ENCODE peak calls at places on chromosomes 1 and 21, in ten cellular contexts. K is AG10803, G is AG09309, P is tibial nerve, A is cardiac fibroblast, B is IMR-90, I is heart right ventricle, R is MM.1S, J is psoas muscle, M is astrocyte of the cerebellum. E is an unnamed sample.

GRCh38 chr1:172178846-172179245 is 241.6 kb upstream of the C1orf105 start:
- DNase-seq in R (peak), P (no peak), B (no peak), I (no peak), A (no peak), J (no peak), G (no peak), K (no peak), M (no peak), E (no peak)

GRCh38 chr1:226884966-226885820 is 14.8 kb downstream of the PSEN2 start:
- DNase-seq in M (no peak), A (no peak), R (no peak), J (no peak), K (no peak), I (no peak), G (no peak), B (no peak), P (no peak), E (no peak)

GRCh38 chr1:226665505-226666163 is 73.4 kb downstream of the ITPKB start:
- DNase-seq in P (no peak), R (no peak), I (no peak), M (no peak), A (no peak), K (no peak), J (no peak), B (no peak), G (no peak), E (no peak)

GRCh38 chr1:71273326-71273725 is 192.5 kb upstream of the ZRANB2 start:
- DNase-seq in I (no peak), P (no peak), B (no peak), M (no peak), G (no peak), K (peak), A (peak), R (no peak), J (no peak), E (no peak)

GRCh38 chr21:28821276-28822063 is 171.2 kb downstream of the LTN1 start:
- DNase-seq in K (no peak), G (no peak), A (no peak), I (no peak), P (no peak), R (no peak), J (no peak), B (no peak), M (no peak), E (no peak)

GRCh38 chr1:109759513-109760334 is 4.0 kb downstream of the EPS8L3 start:
- DNase-seq in M (no peak), R (no peak), G (no peak), I (peak), J (no peak), P (no peak), B (no peak), A (no peak), K (no peak), E (no peak)

GRCh38 chr1:23865543-23865930 is 2.6 kb downstream of the FUCA1 start:
- DNase-seq in K (peak), A (peak), R (peak), B (peak), I (peak), J (no peak), M (peak), G (peak), P (no peak), E (peak)

GRCh38 chr1:156859523-156860112 is 701 bp upstream of the INSRR start:
- DNase-seq in M (no peak), A (peak), G (no peak), K (peak), R (no peak), P (no peak), B (no peak), I (peak), J (no peak), E (no peak)

GRCh38 chr1:244796719-244797406 is 38.6 kb upstream of the COX20 start:
- DNase-seq in M (peak), J (no peak), R (peak), B (peak), K (peak), I (peak), A (peak), G (peak), P (peak), E (no peak)

GRCh38 chr1:226424228-226425003 is 16.5 kb upstream of the PARP1 start:
- DNase-seq in A (peak), P (no peak), J (no peak), M (peak), R (peak), K (peak), B (peak), G (no peak), I (no peak), E (no peak)

GRCh38 chr1:22710688-22711024 is at the start of gene EPHB2:
- DNase-seq in B (peak), G (no peak), A (peak), M (no peak), I (no peak), R (no peak), J (peak), P (no peak), K (no peak), E (no peak)

GRCh38 chr1:52771384-52771783 is 45.1 kb downstream of the ZYG11B start:
- DNase-seq in B (peak), K (no peak), G (no peak), A (no peak), R (no peak), M (no peak), J (no peak), I (no peak), P (no peak), E (no peak)

GRCh38 chr1:109803901-109804331 is 40.2 kb upstream of the EPS8L3 start:
- DNase-seq in K (no peak), A (peak), G (no peak), J (no peak), I (no peak), R (no peak), B (no peak), P (no peak), M (no peak), E (no peak)

GRCh38 chr1:168223681-168224515 is 1.9 kb upstream of the SFT2D2 start:
- DNase-seq in R (no peak), A (no peak), P (no peak), J (no peak), B (no peak), K (peak), I (no peak), G (no peak), M (no peak), E (no peak)

GRCh38 chr21:44365251-44365966 is 12.0 kb downstream of the TRPM2 start:
- DNase-seq in M (no peak), P (no peak), G (no peak), I (no peak), R (no peak), K (no peak), A (no peak), J (no peak), B (no peak), E (no peak)

GRCh38 chr1:5992814-5993552 is 758 bp upstream of the NPHP4 start:
- DNase-seq in B (no peak), J (no peak), M (no peak), R (peak), I (no peak), K (no peak), P (no peak), G (no peak), A (no peak), E (no peak)

GRCh38 chr1:198601936-198602889 is 36.6 kb upstream of the PTPRC start:
- DNase-seq in G (peak), A (peak), I (no peak), J (no peak), R (no peak), P (no peak), K (peak), B (peak), M (no peak), E (no peak)

GRCh38 chr1:184684285-184685077 is 70.2 kb downstream of the EDEM3 start:
- DNase-seq in A (no peak), G (no peak), J (peak), R (no peak), K (peak), M (no peak), I (no peak), B (no peak), P (no peak), E (no peak)

GRCh38 chr1:175262646-175263045 is 70.1 kb upstream of the KIAA0040 start:
- DNase-seq in B (no peak), A (peak), G (no peak), I (no peak), J (no peak), M (no peak), K (peak), P (no peak), R (no peak), E (no peak)

GRCh38 chr1:32870615-32871363 is at the start of gene FNDC5:
- DNase-seq in P (no peak), B (peak), I (no peak), A (no peak), J (no peak), G (no peak), M (no peak), R (no peak), K (no peak), E (no peak)

GRCh38 chr1:150549496-150550221 is 451 bp downstream of the ADAMTSL4 start:
- DNase-seq in B (no peak), I (no peak), P (no peak), M (no peak), J (peak), R (peak), A (no peak), K (no peak), G (no peak), E (no peak)

GRCh38 chr1:182724215-182724614 is 39.8 kb upstream of the RGS8 start:
- DNase-seq in P (no peak), I (no peak), M (no peak), A (no peak), K (no peak), J (no peak), G (no peak), B (no peak), R (no peak), E (no peak)

GRCh38 chr1:3396411-3396810 is 58.1 kb upstream of the ARHGEF16 start:
- DNase-seq in G (no peak), P (no peak), A (no peak), B (no peak), K (no peak), I (no peak), R (no peak), J (no peak), M (no peak), E (no peak)

GRCh38 chr1:117656202-117656641 is 50.4 kb downstream of the TENT5C start:
- DNase-seq in R (peak), B (no peak), K (no peak), G (no peak), P (no peak), J (no peak), A (no peak), M (no peak), I (no peak), E (peak)

DNA sequence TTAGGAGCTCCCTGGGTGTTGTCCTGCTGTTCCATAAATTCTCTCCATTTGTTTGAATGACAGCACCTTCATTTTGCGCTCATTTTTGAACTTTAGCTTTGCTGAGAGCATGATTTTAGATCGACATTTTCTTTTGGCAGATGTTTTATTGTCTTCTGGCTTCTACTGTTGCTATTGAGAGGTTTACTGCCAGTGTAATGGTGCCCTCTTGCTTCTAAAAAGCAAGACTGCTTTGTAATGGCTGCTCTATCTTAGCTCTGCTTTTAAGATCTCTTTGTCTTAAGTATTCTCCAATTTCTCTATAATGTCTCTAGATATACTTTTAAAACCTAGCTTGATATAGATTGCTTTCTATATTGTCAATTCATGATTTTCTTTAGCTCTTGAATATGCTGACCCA is 27.8 kb downstream of the THEM4 start:
- DNase-seq in M (no peak), B (no peak), K (no peak), P (no peak), G (no peak), A (peak), R (peak), J (no peak), I (no peak), E (no peak)
- TF ChIP-seq CTCF in M (no peak), B (no peak), K (no peak), P (no peak), G (no peak), A (no peak), R (peak), J (no peak), I (no peak), E (no peak)

GRCh38 chr1:101238041-101238515 is 1.3 kb downstream of the S1PR1 start:
- DNase-seq in G (no peak), J (no peak), I (no peak), K (peak), R (no peak), M (no peak), B (no peak), P (no peak), A (no peak), E (no peak)
- H3K4me3 ChIP-seq in G (peak), J (peak), I (peak), K (peak), R (no peak), M (peak), B (peak), P (peak), A (peak), E (peak)

GRCh38 chr1:147890177-147890790 is 12.3 kb upstream of the GJA8 start:
- DNase-seq in K (peak), I (peak), A (peak), R (peak), P (no peak), M (peak), G (no peak), B (peak), J (peak), E (no peak)

GRCh38 chr1:147895123-147895522 is 7.5 kb upstream of the GJA8 start:
- DNase-seq in B (no peak), I (no peak), R (no peak), P (no peak), M (no peak), J (no peak), K (peak), G (no peak), A (peak), E (no peak)

GRCh38 chr1:147891088-147891487 is 11.5 kb upstream of the GJA8 start:
- DNase-seq in M (no peak), G (no peak), R (no peak), P (no peak), I (no peak), J (no peak), A (no peak), K (no peak), B (no peak), E (no peak)

GRCh38 chr1:147892731-147893214 is 9.8 kb upstream of the GJA8 start:
- DNase-seq in B (peak), G (peak), P (no peak), A (peak), M (peak), I (peak), R (peak), J (no peak), K (peak), E (no peak)

GRCh38 chr1:147892216-147892615 is 10.4 kb upstream of the GJA8 start:
- DNase-seq in I (no peak), A (peak), P (no peak), B (no peak), J (no peak), M (no peak), G (no peak), R (no peak), K (no peak), E (no peak)
- TF ChIP-seq CTCF in I (no peak), A (peak), P (no peak), B (no peak), J (no peak), M (no peak), G (no peak), R (no peak), K (no peak), E (no peak)

DNA sequence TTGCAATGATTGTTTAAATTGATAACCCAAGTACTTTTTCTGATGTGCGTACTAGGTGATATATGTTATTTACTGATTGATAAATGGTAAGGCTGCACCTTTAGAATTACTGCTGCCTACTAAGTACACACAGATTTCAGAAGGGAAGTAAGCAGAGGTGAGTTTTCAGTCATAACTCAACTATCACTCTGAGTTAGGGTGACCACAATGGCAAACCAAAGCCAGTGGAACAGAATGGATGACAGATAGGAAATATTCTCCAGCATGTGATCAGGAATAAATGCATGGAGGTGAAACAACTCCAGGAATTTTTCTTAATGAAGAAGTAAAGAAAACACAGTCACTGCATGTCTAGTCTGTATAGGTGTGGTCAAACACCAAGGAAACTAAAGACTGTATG is 7.5 kb upstream of the KCNJ15 start:
- DNase-seq in M (no peak), P (no peak), K (no peak), I (no peak), J (no peak), A (no peak), R (no peak), G (no peak), B (no peak), E (no peak)
- H3K4me3 ChIP-seq in M (no peak), P (no peak), K (no peak), I (no peak), J (no peak), A (no peak), R (no peak), G (no peak), B (no peak), E (no peak)

GRCh38 chr1:55215194-55216021 is at the start of gene USP24:
- DNase-seq in P (peak), R (peak), M (no peak), B (peak), J (peak), I (peak), K (peak), G (no peak), A (peak), E (peak)
- TF ChIP-seq CTCF in P (no peak), R (no peak), M (no peak), B (no peak), J (no peak), I (no peak), K (no peak), G (no peak), A (no peak), E (no peak)

GRCh38 chr1:114490235-114490634 is 20.8 kb downstream of the TRIM33 start:
- DNase-seq in I (no peak), P (no peak), J (no peak), G (no peak), A (no peak), K (no peak), M (no peak), B (no peak), R (no peak), E (no peak)
- H3K4me3 ChIP-seq in I (no peak), P (no peak), J (no peak), G (no peak), A (no peak), K (no peak), M (no peak), B (no peak), R (no peak), E (no peak)

GRCh38 chr1:119984771-119985170 is 84.7 kb downstream of the NOTCH2 start:
- DNase-seq in R (no peak), B (no peak), I (no peak), A (no peak), J (no peak), P (no peak), M (no peak), G (no peak), K (no peak), E (no peak)

GRCh38 chr1:119986007-119986497 is 83.4 kb downstream of the NOTCH2 start:
- DNase-seq in A (no peak), P (no peak), B (no peak), J (no peak), I (no peak), G (no peak), M (no peak), K (no peak), R (no peak), E (no peak)

GRCh38 chr1:119987112-119987511 is 82.3 kb downstream of the NOTCH2 start:
- DNase-seq in I (no peak), B (peak), A (peak), G (peak), M (peak), P (no peak), R (no peak), J (no peak), K (peak), E (no peak)

GRCh38 chr1:119987689-119988088 is 81.8 kb downstream of the NOTCH2 start:
- DNase-seq in P (no peak), G (no peak), K (no peak), A (no peak), M (no peak), J (no peak), R (peak), I (no peak), B (no peak), E (no peak)

GRCh38 chr1:119988316-119989067 is 81.0 kb downstream of the NOTCH2 start:
- DNase-seq in M (no peak), B (peak), G (no peak), J (no peak), P (no peak), K (no peak), A (peak), I (no peak), R (no peak), E (no peak)
- TF ChIP-seq CTCF in M (no peak), B (no peak), G (no peak), J (no peak), P (no peak), K (no peak), A (no peak), I (no peak), R (no peak), E (no peak)

GRCh38 chr1:237740831-237741230 is 149.9 kb downstream of the ZP4 start:
- DNase-seq in M (no peak), A (no peak), J (no peak), P (no peak), B (no peak), I (no peak), R (no peak), K (no peak), G (no peak), E (no peak)
- H3K4me3 ChIP-seq in M (no peak), A (no peak), J (no peak), P (no peak), B (no peak), I (no peak), R (no peak), K (no peak), G (no peak), E (no peak)

GRCh38 chr1:1156140-1157032 is 17.3 kb upstream of the TTLL10 start:
- DNase-seq in M (no peak), I (no peak), P (no peak), B (no peak), A (no peak), J (no peak), G (no peak), R (no peak), K (no peak), E (no peak)

GRCh38 chr1:1151306-1151705 is 22.4 kb upstream of the TTLL10 start:
- DNase-seq in M (no peak), I (no peak), B (no peak), G (no peak), K (no peak), J (no peak), A (no peak), R (no peak), P (no peak), E (no peak)

GRCh38 chr1:1155258-1155657 is 18.4 kb upstream of the TTLL10 start:
- DNase-seq in G (no peak), K (no peak), I (no peak), J (no peak), P (no peak), M (no peak), B (no peak), R (no peak), A (no peak), E (no peak)

GRCh38 chr1:1157033-1157365 is 16.7 kb upstream of the TTLL10 start:
- DNase-seq in M (no peak), G (no peak), I (no peak), K (no peak), R (no peak), P (no peak), J (no peak), B (no peak), A (no peak), E (no peak)

GRCh38 chr1:1153874-1154273 is 19.8 kb upstream of the TTLL10 start:
- DNase-seq in M (no peak), G (no peak), B (peak), K (peak), P (no peak), J (no peak), R (no peak), A (peak), I (no peak), E (no peak)
- TF ChIP-seq CTCF in M (no peak), G (no peak), B (no peak), K (no peak), P (no peak), J (no peak), R (no peak), A (no peak), I (no peak), E (no peak)

GRCh38 chr1:228415853-228416216 is 826 bp downstream of the TRIM17 start:
- DNase-seq in K (no peak), M (no peak), B (no peak), R (no peak), P (no peak), J (no peak), I (no peak), A (no peak), G (no peak), E (no peak)

GRCh38 chr1:228417471-228418203 is 976 bp upstream of the TRIM17 start:
- DNase-seq in R (no peak), K (peak), G (no peak), I (no peak), J (no peak), P (no peak), M (no peak), A (no peak), B (no peak), E (no peak)

GRCh38 chr1:228415221-228415620 is 1.4 kb downstream of the TRIM17 start:
- DNase-seq in M (no peak), K (no peak), R (no peak), A (no peak), J (no peak), P (no peak), I (no peak), G (no peak), B (no peak), E (no peak)

GRCh38 chr1:228417061-228417460 is 400 bp upstream of the TRIM17 start:
- DNase-seq in J (no peak), R (no peak), I (no peak), G (no peak), P (no peak), A (no peak), K (no peak), M (no peak), B (no peak), E (no peak)

GRCh38 chr1:228416217-228416971 is at the start of gene TRIM17:
- DNase-seq in R (no peak), P (no peak), B (no peak), J (no peak), M (no peak), A (no peak), K (no peak), G (no peak), I (no peak), E (no peak)
- H3K4me3 ChIP-seq in R (no peak), P (peak), B (peak), J (peak), M (peak), A (peak), K (peak), G (peak), I (peak), E (no peak)